ENCODE peak calls at places on chromosomes 3 and 15, in five cellular contexts. L, G, P, K and T are unnamed samples.

GRCh38 chr15:94230886-94231727 is at the start of gene MCTP2:
- DNase-seq in L (peak; percentile 85), G (no peak), P (peak; percentile 70), K (peak; percentile 57), T (no peak)

GRCh38 chr3:65153850-65154512 is 466.2 kb upstream of the ADAMTS9 start:
- DNase-seq in L (peak; percentile 29), G (no peak), P (no peak), K (no peak), T (no peak)

GRCh38 chr15:51162865-51163762 is 68.4 kb upstream of the TNFAIP8L3 start:
- DNase-seq in L (peak; percentile 84), G (peak; percentile 89), P (peak; percentile 72), K (peak; percentile 9), T (peak; percentile 89)

GRCh38 chr15:90580946-90581345 is 51.2 kb downstream of the CRTC3 start:
- DNase-seq in L (no peak), G (no peak), P (no peak), K (no peak), T (no peak)

GRCh38 chr15:82810061-82810862 is 834 bp downstream of the WHAMM start:
- DNase-seq in L (peak; percentile 80), G (no peak), P (peak; percentile 50), K (no peak), T (peak; percentile 33)

GRCh38 chr3:32200490-32200889 is 38.0 kb upstream of the CMTM8 start:
- DNase-seq in L (no peak), G (no peak), P (no peak), K (no peak), T (no peak)

GRCh38 chr3:113535898-113536297 is 3.5 kb downstream of the SIDT1 start:
- DNase-seq in L (peak; percentile 23), G (no peak), P (no peak), K (no peak), T (peak; percentile 7)

GRCh38 chr3:10213156-10213792 is 35.0 kb upstream of the TATDN2 start:
- DNase-seq in L (no peak), G (no peak), P (peak; percentile 81), K (no peak), T (no peak)

GRCh38 chr3:107421170-107421792 is 44.0 kb downstream of the CCDC54 start:
- DNase-seq in L (peak; percentile 50), G (no peak), P (peak; percentile 74), K (no peak), T (peak; percentile 46)

GRCh38 chr3:101311676-101312075 is 8.7 kb downstream of the IMPG2 start:
- DNase-seq in L (no peak), G (no peak), P (no peak), K (no peak), T (no peak)

GRCh38 chr3:3552741-3553140 is 246.5 kb upstream of the LRRN1 start:
- DNase-seq in L (no peak), G (no peak), P (no peak), K (no peak), T (no peak)

GRCh38 chr3:151584603-151585002 is 123.7 kb upstream of the IGSF10 start:
- DNase-seq in L (no peak), G (no peak), P (no peak), K (peak; percentile 5), T (no peak)

GRCh38 chr3:16993227-16993626 is 108.5 kb downstream of the PLCL2 start:
- DNase-seq in L (no peak), G (no peak), P (peak; percentile 52), K (no peak), T (no peak)

GRCh38 chr15:51129513-51130197 is 34.9 kb upstream of the TNFAIP8L3 start:
- DNase-seq in L (no peak), G (no peak), P (no peak), K (no peak), T (no peak)

DNA sequence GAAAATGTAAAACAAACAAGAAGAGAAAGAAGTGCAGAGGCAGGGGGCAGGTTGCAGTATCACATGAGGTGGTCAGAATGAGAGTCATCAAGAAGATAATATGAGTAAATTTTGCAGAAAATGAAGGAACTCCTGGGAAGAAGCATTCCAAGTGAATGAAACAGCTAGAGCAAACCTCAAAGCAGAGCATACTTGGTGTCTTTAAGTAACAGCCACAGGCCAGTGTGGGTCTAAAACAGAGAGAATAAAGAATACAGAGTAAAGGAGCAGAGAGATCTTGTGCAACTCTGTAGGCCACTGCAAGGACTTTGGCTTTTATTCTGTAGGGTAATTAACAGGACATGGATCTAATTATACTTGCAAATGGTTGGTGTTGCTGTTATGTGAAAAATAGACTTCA is 81.3 kb downstream of the STAC start:
- DNase-seq in L (no peak), G (no peak), P (peak; percentile 5), K (no peak), T (no peak)
- TF ChIP-seq RCOR1 in L (no peak), G (no peak), P (no peak), K (no peak), T (no peak)

GRCh38 chr15:70557506-70558258 is 205.7 kb downstream of the UACA start:
- DNase-seq in L (no peak), G (no peak), P (no peak), K (no peak), T (no peak)
- TF ChIP-seq RCOR1 in L (no peak), G (no peak), P (no peak), K (no peak), T (no peak)

DNA sequence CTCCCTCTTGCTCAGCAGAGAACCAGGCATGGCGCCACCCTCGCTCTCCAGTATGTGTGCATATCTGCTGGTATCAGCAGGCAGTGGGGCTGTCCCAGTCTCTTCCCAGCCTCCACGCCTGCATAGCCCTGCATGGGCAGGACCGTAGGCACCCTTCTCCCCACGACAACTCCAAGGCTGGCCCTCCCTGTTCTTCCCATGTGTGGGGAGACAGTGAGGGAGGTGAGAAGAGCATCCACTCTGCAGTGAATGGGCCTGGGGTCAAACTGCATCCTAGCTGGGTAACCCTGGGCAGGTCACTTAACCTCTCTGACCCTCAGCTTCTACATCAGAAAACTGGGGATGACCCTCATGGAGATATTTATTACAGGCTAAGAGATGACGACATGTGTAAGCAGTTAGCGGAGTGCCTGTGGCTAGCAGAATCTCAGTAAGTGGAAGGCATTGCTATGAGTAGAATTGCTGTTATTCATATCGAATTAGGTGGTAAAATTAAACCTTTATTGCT is 13.3 kb upstream of the SSUH2 start:
- DNase-seq in L (peak; percentile 54), G (no peak), P (no peak), K (no peak), T (no peak)
- TF ChIP-seq RCOR1 in L (no peak), G (no peak), P (no peak), K (no peak), T (no peak)

DNA sequence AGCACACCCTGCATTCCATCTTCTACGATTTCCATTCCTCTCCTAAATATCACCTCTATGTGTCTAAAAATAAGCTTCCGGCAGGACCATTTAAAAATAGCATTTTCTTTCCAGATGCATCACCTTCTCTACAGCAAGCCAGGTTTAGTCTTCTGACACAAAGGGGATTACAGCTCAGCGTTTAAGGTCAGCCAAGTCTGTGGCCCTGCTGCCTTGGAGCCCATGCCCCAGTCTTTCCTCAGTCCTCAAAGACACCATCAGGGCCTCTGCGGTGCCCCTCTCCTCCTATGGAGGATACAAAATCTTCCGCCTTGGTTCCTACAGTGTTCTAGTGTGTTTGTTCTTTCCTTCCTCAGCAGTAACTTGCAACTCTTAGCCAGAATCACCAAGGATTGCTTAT is 3.8 kb downstream of the SELENOS start:
- DNase-seq in L (no peak), G (no peak), P (no peak), K (no peak), T (no peak)
- TF ChIP-seq RCOR1 in L (no peak), G (no peak), P (no peak), K (no peak), T (no peak)

GRCh38 chr3:71269896-71270295 is 313.6 kb downstream of the FOXP1 start:
- DNase-seq in L (no peak), G (no peak), P (no peak), K (no peak), T (no peak)

GRCh38 chr3:71264840-71265239 is 318.7 kb downstream of the FOXP1 start:
- DNase-seq in L (no peak), G (no peak), P (no peak), K (no peak), T (no peak)

GRCh38 chr3:71268462-71268999 is 315.0 kb downstream of the FOXP1 start:
- DNase-seq in L (no peak), G (no peak), P (no peak), K (no peak), T (no peak)

GRCh38 chr3:71265365-71265935 is 318.1 kb downstream of the FOXP1 start:
- DNase-seq in L (no peak), G (no peak), P (no peak), K (no peak), T (no peak)

DNA sequence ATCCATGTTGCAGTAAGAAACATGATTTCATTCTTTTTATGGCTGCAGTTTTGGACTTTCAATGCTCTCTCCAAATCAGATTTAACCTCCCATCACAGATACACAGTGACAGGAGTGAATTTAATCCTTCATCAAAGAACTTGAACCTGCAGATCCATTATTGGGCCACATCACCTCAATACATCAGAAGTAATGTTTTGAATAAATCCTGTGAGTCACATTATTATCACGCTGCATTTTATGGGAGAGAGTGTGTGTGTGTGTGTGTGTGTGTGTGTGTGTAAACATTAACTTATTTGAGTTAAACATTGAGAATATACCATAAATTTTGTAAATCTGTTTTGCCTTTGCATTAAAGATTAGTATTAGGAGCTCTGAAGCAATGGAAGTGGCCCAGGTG is 316.7 kb downstream of the FOXP1 start:
- DNase-seq in L (no peak), G (no peak), P (no peak), K (no peak), T (no peak)
- TF ChIP-seq RCOR1 in L (no peak), G (no peak), P (no peak), K (no peak), T (no peak)